ENCODE peak calls at places on chromosomes 16 and 17, in four cellular contexts. B is GM06990; Y is naive thymus-derived CD8-positive, alpha-beta T cell; J is pons. P is an unnamed sample.

GRCh38 chr16:48537275-48537674 is 72.7 kb downstream of the N4BP1 start:
- DNase-seq in B (no peak), Y (no peak), J (no peak), P (no peak)

GRCh38 chr17:48645639-48646182 is 19.6 kb upstream of the HOXB9 start:
- DNase-seq in B (no peak), Y (no peak), J (no peak), P (no peak)

GRCh38 chr16:46650224-46650623 is 29.0 kb upstream of the SHCBP1 start:
- DNase-seq in B (no peak), Y (no peak), J (no peak), P (no peak)

GRCh38 chr17:68435876-68436842 is 21.1 kb downstream of the WIPI1 start:
- DNase-seq in B (peak), Y (peak), J (peak), P (peak)

GRCh38 chr17:78995761-78996451 is 13.7 kb downstream of the CANT1 start:
- DNase-seq in B (no peak), Y (no peak), J (no peak), P (no peak)

GRCh38 chr16:19583665-19584300 is 28.3 kb downstream of the VPS35L start:
- DNase-seq in B (no peak), Y (peak), J (peak), P (no peak)

GRCh38 chr17:74954115-74954514 is 18.4 kb downstream of the OTOP3 start:
- DNase-seq in B (no peak), Y (no peak), J (no peak), P (no peak)

GRCh38 chr16:56246051-56246817 is 54.9 kb downstream of the GNAO1 start:
- DNase-seq in B (no peak), Y (no peak), J (peak), P (no peak)

GRCh38 chr17:66347661-66348604 is 45.5 kb downstream of the PRKCA start:
- DNase-seq in B (no peak), Y (no peak), J (no peak), P (no peak)

GRCh38 chr16:83992624-83993023 is 24.6 kb downstream of the NECAB2 start:
- DNase-seq in B (no peak), Y (no peak), J (peak), P (no peak)

GRCh38 chr16:68275611-68276191 is 11.4 kb downstream of the SLC7A6 start:
- DNase-seq in B (peak), Y (peak), J (no peak), P (peak)

GRCh38 chr17:48878920-48879898 is 13.4 kb upstream of the ATP5MC1 start:
- DNase-seq in B (no peak), Y (peak), J (peak), P (peak)

GRCh38 chr16:4213721-4214120 is 28.2 kb downstream of the SRL start:
- DNase-seq in B (no peak), Y (no peak), J (no peak), P (no peak)

GRCh38 chr16:87384162-87384999 is 805 bp upstream of the FBXO31 start:
- DNase-seq in B (no peak), Y (no peak), J (no peak), P (no peak)

GRCh38 chr16:58755989-58756649 is 22.0 kb upstream of the GOT2 start:
- DNase-seq in B (peak), Y (peak), J (peak), P (peak)

GRCh38 chr16:88764913-88765349 is 20.1 kb downstream of the PIEZO1 start:
- DNase-seq in B (no peak), Y (no peak), J (no peak), P (no peak)

GRCh38 chr17:37025241-37025640 is 76.5 kb downstream of the AATF start:
- DNase-seq in B (no peak), Y (no peak), J (no peak), P (no peak)

GRCh38 chr17:72683506-72684404 is 408.7 kb downstream of the SLC39A11 start:
- DNase-seq in B (no peak), Y (no peak), J (no peak), P (no peak)

GRCh38 chr16:72986011-72986410 is 61.9 kb downstream of the ZFHX3 start:
- DNase-seq in B (no peak), Y (no peak), J (no peak), P (no peak)

GRCh38 chr17:59642535-59642934 is 22.8 kb downstream of the CLTC start:
- DNase-seq in B (no peak), Y (no peak), J (no peak), P (no peak)

GRCh38 chr17:41428591-41429326 is 4.4 kb upstream of the KRT37 start:
- DNase-seq in B (no peak), Y (no peak), J (no peak), P (no peak)

GRCh38 chr17:79930077-79930785 is 91.0 kb upstream of the CBX4 start:
- DNase-seq in B (no peak), Y (no peak), J (no peak), P (no peak)